ENCODE peak calls at places on chromosomes 16 and 17, in five cellular contexts. A, G, Z, O and N are unnamed samples.

GRCh38 chr17:34711646-34712045 is 132.3 kb downstream of the TMEM132E start:
- DNase-seq in A (no peak), G (no peak), Z (no peak), O (no peak), N (peak; percentile 38)

GRCh38 chr17:41792835-41793748 is 6.6 kb upstream of the JUP start:
- DNase-seq in A (no peak), G (peak; percentile 81), Z (no peak), O (no peak), N (no peak)

GRCh38 chr17:44024271-44024663 is 9.5 kb upstream of the TMEM101 start:
- DNase-seq in A (no peak), G (no peak), Z (peak; percentile 46), O (no peak), N (peak; percentile 95)

GRCh38 chr16:23837553-23838308 is 1.9 kb downstream of the PRKCB start:
- DNase-seq in A (no peak), G (no peak), Z (no peak), O (no peak), N (no peak)

GRCh38 chr16:77998350-77999023 is 23.9 kb upstream of the CLEC3A start:
- DNase-seq in A (no peak), G (no peak), Z (no peak), O (no peak), N (no peak)

GRCh38 chr16:19844945-19845641 is 39.6 kb downstream of the GPRC5B start:
- DNase-seq in A (no peak), G (no peak), Z (no peak), O (no peak), N (no peak)

GRCh38 chr17:54754560-54754959 is 146.1 kb upstream of the TOM1L1 start:
- DNase-seq in A (no peak), G (no peak), Z (no peak), O (no peak), N (no peak)

GRCh38 chr17:78358538-78359215 is 1.2 kb downstream of the SOCS3 start:
- DNase-seq in A (no peak), G (no peak), Z (no peak), O (no peak), N (peak; percentile 77)

GRCh38 chr16:87423429-87423828 is 31.3 kb downstream of the MAP1LC3B start:
- DNase-seq in A (no peak), G (no peak), Z (no peak), O (no peak), N (no peak)

GRCh38 chr16:89139907-89140361 is 31.6 kb upstream of the CDH15 start:
- DNase-seq in A (no peak), G (no peak), Z (no peak), O (no peak), N (no peak)

GRCh38 chr17:3953542-3953941 is 10.7 kb downstream of the ATP2A3 start:
- DNase-seq in A (no peak), G (no peak), Z (no peak), O (no peak), N (no peak)

GRCh38 chr16:84614914-84615813 is 2.7 kb downstream of the COTL1 start:
- DNase-seq in A (no peak), G (no peak), Z (no peak), O (no peak), N (peak; percentile 70)

GRCh38 chr17:39781028-39781800 is 43.5 kb downstream of the GRB7 start:
- DNase-seq in A (no peak), G (no peak), Z (no peak), O (no peak), N (no peak)

GRCh38 chr17:74340470-74341023 is 14.5 kb downstream of the KIF19 start:
- DNase-seq in A (no peak), G (no peak), Z (peak; percentile 39), O (peak; percentile 76), N (peak; percentile 63)

GRCh38 chr16:30068750-30069574 is 3.4 kb downstream of the ALDOA start:
- DNase-seq in A (peak; percentile 38), G (no peak), Z (no peak), O (no peak), N (peak; percentile 35)

GRCh38 chr17:42230225-42230624 is 35.9 kb upstream of the GHDC start:
- DNase-seq in A (no peak), G (no peak), Z (no peak), O (no peak), N (no peak)

GRCh38 chr16:4415538-4416199 is 727 bp downstream of the CORO7 start:
- DNase-seq in A (peak; percentile 36), G (no peak), Z (peak; percentile 4), O (peak; percentile 76), N (peak; percentile 29)

GRCh38 chr17:44159519-44160210 is 10.8 kb upstream of the ASB16 start:
- DNase-seq in A (peak; percentile 11), G (no peak), Z (no peak), O (no peak), N (no peak)

GRCh38 chr16:9481749-9482148 is 390.3 kb downstream of the HAPSTR1 start:
- DNase-seq in A (no peak), G (no peak), Z (no peak), O (no peak), N (no peak)

GRCh38 chr16:67528870-67529638 is 425 bp downstream of the RIPOR1 start:
- DNase-seq in A (no peak), G (no peak), Z (no peak), O (peak; percentile 20), N (peak; percentile 49)

GRCh38 chr16:58506241-58507194 is 6.6 kb downstream of the NDRG4 start:
- DNase-seq in A (no peak), G (no peak), Z (no peak), O (no peak), N (peak; percentile 92)

GRCh38 chr17:76370261-76370993 is 14.0 kb upstream of the SPHK1 start:
- DNase-seq in A (no peak), G (peak; percentile 34), Z (no peak), O (no peak), N (no peak)

GRCh38 chr16:55876854-55877253 is 1.7 kb upstream of the CES5A start:
- DNase-seq in A (no peak), G (no peak), Z (no peak), O (no peak), N (no peak)

GRCh38 chr17:45763182-45763581 is 20.9 kb upstream of the CRHR1 start:
- DNase-seq in A (no peak), G (no peak), Z (no peak), O (no peak), N (no peak)

GRCh38 chr17:6361733-6362132 is 73.2 kb downstream of the AIPL1 start:
- DNase-seq in A (no peak), G (no peak), Z (no peak), O (no peak), N (no peak)

GRCh38 chr16:89383095-89384003 is 107.0 kb downstream of the ANKRD11 start:
- DNase-seq in A (no peak), G (no peak), Z (no peak), O (no peak), N (no peak)